ENCODE peak calls at places on chromosomes 12 and 14, in six cellular contexts. K, B, Z, V, H and F are unnamed samples.

GRCh38 chr14:35808076-35808657 is 928 bp downstream of the RALGAPA1 start:
- DNase-seq in K (no peak), B (no peak), Z (peak), V (peak), H (no peak), F (no peak)

GRCh38 chr12:18296909-18297280 is 35.6 kb downstream of the PIK3C2G start:
- DNase-seq in K (no peak), B (no peak), Z (no peak), V (no peak), H (no peak), F (no peak)

GRCh38 chr14:105142651-105143450 is 25.7 kb downstream of the JAG2 start:
- DNase-seq in K (no peak), B (no peak), Z (no peak), V (no peak), H (no peak), F (no peak)

GRCh38 chr12:77339610-77340009 is 274.2 kb upstream of the E2F7 start:
- DNase-seq in K (no peak), B (no peak), Z (no peak), V (peak), H (peak), F (no peak)

GRCh38 chr14:37251778-37252177 is 54.0 kb downstream of the MIPOL1 start:
- DNase-seq in K (no peak), B (no peak), Z (no peak), V (no peak), H (no peak), F (no peak)

GRCh38 chr12:46523446-46523845 is 150.9 kb upstream of the SLC38A2 start:
- DNase-seq in K (no peak), B (no peak), Z (no peak), V (no peak), H (no peak), F (no peak)

GRCh38 chr14:69844171-69844570 is 35.0 kb upstream of the SMOC1 start:
- DNase-seq in K (no peak), B (no peak), Z (no peak), V (no peak), H (no peak), F (no peak)

GRCh38 chr12:28869197-28869596 is 279.9 kb upstream of the FAR2 start:
- DNase-seq in K (no peak), B (no peak), Z (no peak), V (no peak), H (no peak), F (no peak)

GRCh38 chr12:120012067-120012621 is 23.1 kb downstream of the BICDL1 start:
- DNase-seq in K (peak), B (no peak), Z (peak), V (no peak), H (no peak), F (peak)

GRCh38 chr12:111458773-111459172 is 53.0 kb downstream of the SH2B3 start:
- DNase-seq in K (no peak), B (no peak), Z (no peak), V (no peak), H (no peak), F (no peak)

GRCh38 chr14:90500665-90501370 is 104.0 kb downstream of the CALM1 start:
- DNase-seq in K (no peak), B (no peak), Z (no peak), V (no peak), H (no peak), F (no peak)

GRCh38 chr12:112380663-112381420 is 1.4 kb downstream of the HECTD4 start:
- DNase-seq in K (no peak), B (no peak), Z (no peak), V (peak), H (no peak), F (no peak)

GRCh38 chr14:50670196-50670875 is 2.2 kb upstream of the SAV1 start:
- DNase-seq in K (no peak), B (no peak), Z (no peak), V (no peak), H (no peak), F (no peak)